ENCODE peak calls at places on chromosomes 5 and 9, in ten cellular contexts. F, T, X, A, C, H, M, D, P and E are unnamed samples.

GRCh38 chr5:109191153-109191558 is 218.6 kb downstream of the PJA2 start:
- DNase-seq in F (no peak), T (peak), X (no peak), A (peak), C (peak), H (peak), M (no peak), D (peak), P (no peak), E (no peak)

GRCh38 chr9:108708448-108708847 is 147.3 kb downstream of the ACTL7B start:
- DNase-seq in F (no peak), T (no peak), X (no peak), A (no peak), C (no peak), H (no peak), M (no peak), D (no peak), P (no peak), E (no peak)

GRCh38 chr5:94288937-94289336 is 329.5 kb downstream of the KIAA0825 start:
- DNase-seq in F (no peak), T (no peak), X (no peak), A (peak), C (peak), H (no peak), M (no peak), D (peak), P (no peak), E (peak)

GRCh38 chr5:131633830-131634229 is 1.2 kb downstream of the RAPGEF6 start:
- DNase-seq in F (no peak), T (no peak), X (no peak), A (no peak), C (no peak), H (no peak), M (no peak), D (no peak), P (no peak), E (no peak)

GRCh38 chr9:75993434-75993833 is 103.0 kb downstream of the PCSK5 start:
- DNase-seq in F (no peak), T (no peak), X (no peak), A (peak), C (peak), H (peak), M (no peak), D (peak), P (no peak), E (no peak)

GRCh38 chr9:88747768-88748167 is 212.8 kb downstream of the NXNL2 start:
- DNase-seq in F (no peak), T (no peak), X (no peak), A (no peak), C (peak), H (peak), M (no peak), D (peak), P (no peak), E (peak)

GRCh38 chr5:134510970-134511795 is 14.3 kb upstream of the JADE2 start:
- DNase-seq in F (peak), T (no peak), X (no peak), A (no peak), C (peak), H (no peak), M (no peak), D (no peak), P (peak), E (no peak)

GRCh38 chr9:137984005-137984404 is 106.4 kb downstream of the CACNA1B start:
- DNase-seq in F (no peak), T (no peak), X (no peak), A (no peak), C (no peak), H (no peak), M (no peak), D (no peak), P (no peak), E (no peak)

GRCh38 chr9:111533099-111533785 is 8.3 kb downstream of the ZNF483 start:
- DNase-seq in F (no peak), T (no peak), X (no peak), A (no peak), C (peak), H (no peak), M (no peak), D (no peak), P (no peak), E (no peak)

GRCh38 chr9:99488109-99489042 is 266.3 kb downstream of the SEC61B start:
- DNase-seq in F (no peak), T (no peak), X (peak), A (no peak), C (no peak), H (no peak), M (no peak), D (no peak), P (peak), E (no peak)

GRCh38 chr5:98193921-98194760 is 579.3 kb upstream of the RGMB start:
- DNase-seq in F (no peak), T (no peak), X (no peak), A (no peak), C (no peak), H (no peak), M (no peak), D (no peak), P (no peak), E (no peak)

GRCh38 chr5:54425258-54425657 is 30.2 kb upstream of the HSPB3 start:
- DNase-seq in F (no peak), T (no peak), X (no peak), A (no peak), C (no peak), H (no peak), M (no peak), D (no peak), P (no peak), E (no peak)

GRCh38 chr5:133820516-133820915 is 147.9 kb downstream of the C5orf15 start:
- DNase-seq in F (no peak), T (no peak), X (no peak), A (no peak), C (no peak), H (no peak), M (no peak), D (no peak), P (no peak), E (no peak)

GRCh38 chr9:82560457-82560904 is 502.5 kb downstream of the RASEF start:
- DNase-seq in F (no peak), T (no peak), X (no peak), A (no peak), C (no peak), H (no peak), M (no peak), D (no peak), P (no peak), E (no peak)

GRCh38 chr5:143714629-143715028 is 97.3 kb upstream of the HMHB1 start:
- DNase-seq in F (no peak), T (no peak), X (no peak), A (no peak), C (peak), H (no peak), M (no peak), D (no peak), P (no peak), E (no peak)

GRCh38 chr9:120857902-120858301 is 15.2 kb upstream of the PSMD5 start:
- DNase-seq in F (no peak), T (no peak), X (no peak), A (no peak), C (no peak), H (no peak), M (no peak), D (no peak), P (no peak), E (no peak)

GRCh38 chr9:79651251-79651795 is 79.6 kb downstream of the TLE4 start:
- DNase-seq in F (no peak), T (no peak), X (peak), A (no peak), C (no peak), H (no peak), M (no peak), D (peak), P (no peak), E (no peak)

GRCh38 chr5:35777358-35778087 is 79.2 kb upstream of the IL7R start:
- DNase-seq in F (peak), T (peak), X (peak), A (peak), C (peak), H (peak), M (peak), D (peak), P (peak), E (peak)

GRCh38 chr5:168353216-168353957 is 61.9 kb downstream of the WWC1 start:
- DNase-seq in F (no peak), T (no peak), X (no peak), A (no peak), C (peak), H (no peak), M (no peak), D (no peak), P (no peak), E (no peak)

GRCh38 chr5:158127536-158127935 is 268.6 kb upstream of the CLINT1 start:
- DNase-seq in F (no peak), T (no peak), X (no peak), A (no peak), C (no peak), H (no peak), M (no peak), D (no peak), P (no peak), E (no peak)

GRCh38 chr5:7717691-7718090 is 133.2 kb downstream of the CFAP90 start:
- DNase-seq in F (no peak), T (no peak), X (no peak), A (peak), C (no peak), H (no peak), M (no peak), D (no peak), P (no peak), E (no peak)

GRCh38 chr5:141356133-141356532 is 1.3 kb downstream of the PCDHGA4 start:
- DNase-seq in F (no peak), T (no peak), X (no peak), A (no peak), C (no peak), H (no peak), M (no peak), D (no peak), P (no peak), E (no peak)

GRCh38 chr5:55407059-55407684 is 99.4 kb downstream of the MTREX start:
- DNase-seq in F (no peak), T (no peak), X (peak), A (peak), C (peak), H (peak), M (no peak), D (peak), P (no peak), E (no peak)

GRCh38 chr5:30849801-30850370 is 343.6 kb upstream of the CDH6 start:
- DNase-seq in F (no peak), T (no peak), X (no peak), A (peak), C (peak), H (no peak), M (no peak), D (no peak), P (no peak), E (no peak)

GRCh38 chr9:101995231-101995630 is 256.8 kb upstream of the GRIN3A start:
- DNase-seq in F (no peak), T (no peak), X (no peak), A (peak), C (no peak), H (no peak), M (no peak), D (no peak), P (no peak), E (no peak)

GRCh38 chr9:6703898-6704639 is 53.7 kb upstream of the KDM4C start:
- DNase-seq in F (peak), T (peak), X (peak), A (peak), C (peak), H (no peak), M (peak), D (peak), P (peak), E (no peak)

GRCh38 chr5:123670981-123671557 is 159.1 kb downstream of the CSNK1G3 start:
- DNase-seq in F (no peak), T (peak), X (peak), A (peak), C (peak), H (peak), M (peak), D (peak), P (peak), E (no peak)

GRCh38 chr9:107274953-107275422 is 8.1 kb upstream of the RAD23B start:
- DNase-seq in F (no peak), T (no peak), X (no peak), A (peak), C (peak), H (peak), M (no peak), D (peak), P (no peak), E (peak)

GRCh38 chr9:128824911-128825310 is 4.7 kb downstream of the SPOUT1 start:
- DNase-seq in F (no peak), T (no peak), X (no peak), A (no peak), C (no peak), H (no peak), M (no peak), D (no peak), P (no peak), E (no peak)

GRCh38 chr5:175599210-175599609 is 58.7 kb upstream of the HRH2 start:
- DNase-seq in F (no peak), T (no peak), X (no peak), A (no peak), C (no peak), H (no peak), M (no peak), D (no peak), P (no peak), E (no peak)

GRCh38 chr9:23783509-23783908 is 42.5 kb downstream of the ELAVL2 start:
- DNase-seq in F (no peak), T (no peak), X (no peak), A (no peak), C (no peak), H (no peak), M (no peak), D (no peak), P (no peak), E (no peak)

GRCh38 chr9:127935765-127936221 is 1.9 kb downstream of the DPM2 start:
- DNase-seq in F (no peak), T (no peak), X (no peak), A (no peak), C (peak), H (no peak), M (peak), D (no peak), P (no peak), E (no peak)

GRCh38 chr9:106980551-106981101 is 117.7 kb downstream of the ZNF462 start:
- DNase-seq in F (no peak), T (no peak), X (no peak), A (no peak), C (peak), H (no peak), M (no peak), D (peak), P (no peak), E (no peak)

GRCh38 chr9:123997665-123998277 is 13.8 kb upstream of the LHX2 start:
- DNase-seq in F (no peak), T (peak), X (peak), A (no peak), C (peak), H (no peak), M (no peak), D (no peak), P (peak), E (no peak)

GRCh38 chr9:92293452-92294296 is at the start of gene IARS1:
- DNase-seq in F (peak), T (peak), X (peak), A (peak), C (peak), H (peak), M (peak), D (peak), P (peak), E (peak)
- TF ChIP-seq CTCF in F (peak), T (no peak), X (peak), A (peak), C (peak), H (peak), M (no peak), D (no peak), P (no peak), E (peak)

DNA sequence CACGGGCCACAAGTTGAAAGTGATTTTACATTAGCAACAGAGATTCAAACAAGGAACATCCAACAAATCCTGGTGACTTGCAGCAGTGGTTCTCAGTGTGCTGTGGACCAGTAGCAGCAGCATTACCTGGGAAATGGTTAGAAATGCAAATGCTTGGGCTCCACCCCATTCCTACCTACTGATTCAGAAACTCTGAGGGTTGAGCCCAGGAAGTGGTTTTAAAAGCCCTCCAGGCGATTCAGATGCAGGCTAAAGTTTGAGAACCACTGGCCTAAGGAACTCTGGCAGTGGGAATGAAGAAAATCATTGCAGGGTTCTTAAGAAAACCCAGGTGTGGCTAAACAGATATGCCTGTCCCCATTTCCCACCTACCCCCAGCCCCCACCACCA is 398.8 kb downstream of the ENC1 start:
- DNase-seq in F (no peak), T (no peak), X (no peak), A (no peak), C (peak), H (no peak), M (no peak), D (peak), P (no peak), E (no peak)
- TF ChIP-seq CTCF in F (no peak), T (no peak), X (no peak), A (no peak), C (no peak), H (no peak), M (no peak), D (no peak), P (no peak), E (no peak)

GRCh38 chr9:98070704-98071103 is 14.2 kb downstream of the NANS start:
- DNase-seq in F (no peak), T (no peak), X (no peak), A (no peak), C (no peak), H (no peak), M (no peak), D (no peak), P (no peak), E (no peak)
- TF ChIP-seq CTCF in F (no peak), T (no peak), X (no peak), A (no peak), C (no peak), H (no peak), M (no peak), D (no peak), P (no peak), E (no peak)

GRCh38 chr9:12629091-12629490 is 64.1 kb upstream of the TYRP1 start:
- DNase-seq in F (no peak), T (no peak), X (peak), A (no peak), C (no peak), H (no peak), M (no peak), D (no peak), P (no peak), E (no peak)
- TF ChIP-seq CTCF in F (no peak), T (no peak), X (no peak), A (no peak), C (no peak), H (no peak), M (no peak), D (no peak), P (no peak), E (no peak)

DNA sequence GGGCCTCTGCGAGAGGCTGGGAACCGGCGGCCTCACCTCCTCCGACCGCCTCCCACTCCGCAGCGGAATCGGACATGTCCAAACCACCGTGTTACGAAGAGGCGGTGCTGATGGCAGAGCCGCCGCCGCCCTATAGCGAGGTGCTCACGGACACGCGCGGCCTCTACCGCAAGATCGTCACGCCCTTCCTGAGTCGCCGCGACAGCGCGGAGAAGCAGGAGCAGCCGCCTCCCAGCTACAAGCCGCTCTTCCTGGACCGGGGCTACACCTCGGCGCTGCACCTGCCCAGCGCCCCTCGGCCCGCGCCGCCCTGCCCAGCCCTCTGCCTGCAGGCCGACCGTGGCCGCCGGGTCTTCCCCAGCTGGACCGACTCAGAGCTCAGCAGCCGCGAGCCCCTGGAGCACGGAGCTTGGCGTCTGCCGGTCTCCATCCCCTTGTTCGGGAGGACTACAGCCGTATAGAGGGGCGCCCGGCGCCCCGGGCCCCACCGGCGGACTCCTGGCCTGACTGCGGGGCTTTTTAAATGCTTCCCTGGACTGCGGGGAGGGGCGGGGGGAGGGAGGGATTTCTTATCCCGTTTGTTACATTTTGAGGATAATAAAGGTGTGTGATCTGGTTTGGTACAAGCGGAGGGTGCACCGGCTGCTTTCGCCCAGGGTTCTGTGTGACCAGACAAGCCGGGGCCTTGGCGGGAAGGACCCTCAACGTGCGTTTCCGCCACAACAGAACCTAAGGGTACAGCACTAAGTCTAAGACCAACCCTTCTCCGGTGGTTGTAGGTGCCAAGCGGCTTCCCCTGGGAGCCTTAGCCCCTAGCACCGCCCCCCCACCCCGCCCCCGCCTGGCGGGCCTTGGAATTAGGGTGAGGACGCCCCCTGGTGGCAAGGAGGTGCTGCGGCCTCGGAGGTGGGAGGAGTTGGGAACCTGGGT is 9.3 kb downstream of the PRR7 start:
- DNase-seq in F (peak), T (peak), X (peak), A (peak), C (peak), H (no peak), M (peak), D (peak), P (peak), E (no peak)
- TF ChIP-seq CTCF in F (peak), T (peak), X (peak), A (peak), C (peak), H (peak), M (peak), D (peak), P (peak), E (peak)

GRCh38 chr5:80408976-80409926 is 1.4 kb downstream of the ZFYVE16 start:
- DNase-seq in F (no peak), T (no peak), X (peak), A (no peak), C (peak), H (no peak), M (no peak), D (peak), P (no peak), E (no peak)

GRCh38 chr5:80407735-80408474 is at the start of gene ZFYVE16:
- DNase-seq in F (peak), T (peak), X (peak), A (peak), C (peak), H (peak), M (peak), D (peak), P (peak), E (peak)

GRCh38 chr5:80411589-80412219 is 3.8 kb downstream of the ZFYVE16 start:
- DNase-seq in F (no peak), T (no peak), X (no peak), A (no peak), C (peak), H (no peak), M (no peak), D (peak), P (no peak), E (no peak)

GRCh38 chr5:80406980-80407734 is 707 bp upstream of the ZFYVE16 start:
- DNase-seq in F (no peak), T (peak), X (no peak), A (no peak), C (peak), H (no peak), M (no peak), D (peak), P (no peak), E (no peak)

GRCh38 chr5:80408475-80408875 is 611 bp downstream of the ZFYVE16 start:
- DNase-seq in F (no peak), T (peak), X (no peak), A (peak), C (peak), H (no peak), M (no peak), D (peak), P (peak), E (no peak)
- TF ChIP-seq CTCF in F (no peak), T (peak), X (no peak), A (no peak), C (no peak), H (no peak), M (no peak), D (no peak), P (no peak), E (peak)

DNA sequence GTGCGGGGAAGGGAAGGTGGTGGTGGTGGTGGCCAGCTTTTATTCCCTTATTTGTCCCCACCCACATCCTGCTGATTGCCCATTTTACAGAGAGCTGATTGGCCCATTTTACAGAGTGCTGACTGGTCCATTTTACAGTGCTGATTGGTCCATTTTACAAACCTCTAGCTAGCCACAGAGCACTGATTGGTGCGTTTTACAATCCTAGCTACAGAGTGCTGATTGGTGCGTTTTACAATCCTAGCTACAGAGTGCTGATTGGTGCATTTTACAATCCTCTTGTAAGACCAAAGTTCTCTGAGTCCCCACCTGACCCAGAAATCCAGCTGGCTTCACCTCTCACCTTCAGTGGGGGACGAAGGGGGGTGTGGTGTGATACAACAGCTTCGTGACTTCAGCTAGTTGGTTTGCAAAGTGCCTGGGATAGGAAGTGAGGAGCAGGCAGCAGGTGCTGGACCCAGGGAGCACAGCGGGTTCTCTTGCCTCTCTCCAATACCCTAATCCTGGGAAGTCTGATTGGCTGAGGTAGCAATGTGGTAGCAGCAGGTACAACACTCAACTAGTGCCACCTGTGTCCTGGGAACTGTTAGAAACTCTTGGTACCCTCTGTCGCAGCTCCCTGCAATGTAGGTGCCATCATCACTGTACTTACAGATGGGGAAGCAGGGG is 92.1 kb downstream of the BARX1 start:
- DNase-seq in F (no peak), T (no peak), X (no peak), A (no peak), C (no peak), H (no peak), M (no peak), D (no peak), P (no peak), E (no peak)
- TF ChIP-seq CTCF in F (no peak), T (no peak), X (no peak), A (no peak), C (no peak), H (no peak), M (no peak), D (no peak), P (no peak), E (no peak)